ENCODE peak calls at places on chromosomes 13 and 19, in six cellular contexts. E is chondrocyte, S is cardiac muscle cell, Z is T-helper 17 cell, Y is astrocyte of the spinal cord, N is C1 segment of cervical spinal cord. C is an unnamed sample.

GRCh38 chr19:33434886-33435705 is 61.6 kb downstream of the CEBPG start:
- DNase-seq in E (peak; percentile 73), S (peak; percentile 22), Z (no peak), Y (peak; percentile 37), N (no peak), C (no peak)

GRCh38 chr13:26324867-26325266 is 70.9 kb downstream of the CDK8 start:
- DNase-seq in E (no peak), S (no peak), Z (no peak), Y (peak; percentile 10), N (no peak), C (no peak)

GRCh38 chr19:4406626-4407025 is 4.2 kb downstream of the CHAF1A start:
- DNase-seq in E (no peak), S (no peak), Z (no peak), Y (no peak), N (no peak), C (no peak)

GRCh38 chr13:75908137-75908536 is 272.0 kb downstream of the LMO7 start:
- DNase-seq in E (no peak), S (no peak), Z (no peak), Y (no peak), N (no peak), C (no peak)

GRCh38 chr19:47094557-47095517 is 18.7 kb downstream of the ZC3H4 start:
- DNase-seq in E (no peak), S (no peak), Z (no peak), Y (no peak), N (no peak), C (no peak)

GRCh38 chr19:38513762-38514167 is 80.3 kb downstream of the RYR1 start:
- DNase-seq in E (no peak), S (no peak), Z (no peak), Y (no peak), N (no peak), C (no peak)

GRCh38 chr13:102902789-102903347 is 57.0 kb downstream of the ERCC5 start:
- DNase-seq in E (no peak), S (no peak), Z (no peak), Y (no peak), N (no peak), C (no peak)

GRCh38 chr13:107678075-107678689 is 537.2 kb downstream of the LIG4 start:
- DNase-seq in E (no peak), S (no peak), Z (no peak), Y (no peak), N (no peak), C (no peak)

GRCh38 chr13:52980695-52981094 is 47.9 kb upstream of the OLFM4 start:
- DNase-seq in E (no peak), S (no peak), Z (no peak), Y (no peak), N (no peak), C (peak; percentile 16)

GRCh38 chr13:33125821-33126570 is 109.8 kb downstream of the KL start:
- DNase-seq in E (no peak), S (peak; percentile 96), Z (no peak), Y (peak; percentile 94), N (no peak), C (peak; percentile 90)

GRCh38 chr13:101523732-101524131 is 71.3 kb downstream of the ITGBL1 start:
- DNase-seq in E (no peak), S (peak; percentile 24), Z (no peak), Y (peak; percentile 78), N (peak; percentile 0), C (no peak)

GRCh38 chr13:113291997-113292862 is 4.8 kb upstream of the LAMP1 start:
- DNase-seq in E (no peak), S (peak; percentile 27), Z (no peak), Y (peak; percentile 6), N (no peak), C (no peak)

GRCh38 chr13:73975767-73976166 is 158.4 kb downstream of the KLF12 start:
- DNase-seq in E (no peak), S (no peak), Z (no peak), Y (no peak), N (no peak), C (no peak)

GRCh38 chr13:57630661-57631606 is 610 bp upstream of the PCDH17 start:
- DNase-seq in E (peak; percentile 66), S (peak; percentile 5), Z (no peak), Y (peak; percentile 67), N (no peak), C (peak; percentile 13)

GRCh38 chr13:112690242-112690943 is 555 bp downstream of the ATP11A start:
- DNase-seq in E (no peak), S (peak; percentile 23), Z (no peak), Y (peak; percentile 26), N (no peak), C (no peak)

GRCh38 chr19:14614099-14614412 is 31.2 kb downstream of the CLEC17A start:
- DNase-seq in E (no peak), S (no peak), Z (no peak), Y (no peak), N (no peak), C (no peak)

GRCh38 chr19:11019262-11019661 is 58.4 kb downstream of the SMARCA4 start:
- DNase-seq in E (no peak), S (no peak), Z (no peak), Y (no peak), N (no peak), C (no peak)

GRCh38 chr13:94706101-94706853 is 6.1 kb downstream of the SOX21 start:
- DNase-seq in E (no peak), S (no peak), Z (no peak), Y (no peak), N (no peak), C (no peak)

GRCh38 chr19:12937243-12938053 is 961 bp upstream of the CALR start:
- DNase-seq in E (no peak), S (no peak), Z (no peak), Y (no peak), N (no peak), C (peak; percentile 20)

GRCh38 chr13:110780410-110780809 is 66.9 kb downstream of the ING1 start:
- DNase-seq in E (no peak), S (no peak), Z (no peak), Y (no peak), N (no peak), C (no peak)